ENCODE peak calls at places on chromosomes 16 and 17, in seven cellular contexts. N, V, X, E, W, H and Z are unnamed samples.

GRCh38 chr17:29291163-29291752 is 2.7 kb downstream of the NUFIP2 start:
- DNase-seq in W (no peak), X (peak; percentile 72), E (peak; percentile 74), N (no peak), H (peak; percentile 72), V (no peak), Z (no peak)

GRCh38 chr16:89922477-89922883 is 662 bp upstream of the TUBB3 start:
- DNase-seq in H (no peak), N (no peak), W (peak; percentile 98), V (no peak), E (peak; percentile 60), X (peak; percentile 95), Z (no peak)

GRCh38 chr17:75024686-75025397 is 12.4 kb downstream of the MRPL58 start:
- DNase-seq in X (no peak), N (no peak), W (no peak), H (no peak), V (no peak), E (no peak), Z (peak; percentile 30)

GRCh38 chr16:63578791-63579190 is 1542.6 kb upstream of the CDH8 start:
- DNase-seq in W (no peak), H (no peak), E (no peak), V (no peak), N (no peak), X (no peak), Z (no peak)

GRCh38 chr17:69075823-69076222 is 15.1 kb upstream of the ABCA9 start:
- DNase-seq in N (no peak), E (no peak), W (no peak), H (no peak), V (no peak), X (no peak), Z (no peak)

GRCh38 chr17:5035356-5035755 is at the start of gene SLC52A1:
- DNase-seq in X (no peak), N (no peak), W (no peak), V (no peak), E (no peak), H (no peak), Z (no peak)

GRCh38 chr17:47928415-47928814 is 13.0 kb upstream of the PNPO start:
- DNase-seq in N (no peak), H (no peak), W (no peak), E (no peak), X (no peak), V (no peak), Z (no peak)

GRCh38 chr16:25010542-25010941 is 4.6 kb downstream of the ARHGAP17 start:
- DNase-seq in X (no peak), E (no peak), H (no peak), N (no peak), V (no peak), W (no peak), Z (no peak)

GRCh38 chr17:8474826-8475225 is 39.1 kb downstream of the NDEL1 start:
- DNase-seq in N (no peak), E (no peak), X (no peak), W (no peak), V (no peak), H (no peak), Z (no peak)

GRCh38 chr17:74185786-74186185 is 17.7 kb upstream of the RPL38 start:
- DNase-seq in H (no peak), V (no peak), N (no peak), W (peak; percentile 41), X (no peak), E (no peak), Z (no peak)

GRCh38 chr17:64022631-64023063 is 2.2 kb upstream of the ICAM2 start:
- DNase-seq in H (no peak), E (no peak), N (no peak), V (peak; percentile 35), W (no peak), X (no peak), Z (no peak)

GRCh38 chr17:78005452-78006171 is 47.1 kb downstream of the TNRC6C start:
- DNase-seq in E (no peak), H (no peak), W (no peak), N (no peak), X (no peak), V (no peak), Z (no peak)

GRCh38 chr17:82250868-82251500 is 22.1 kb downstream of the SLC16A3 start:
- DNase-seq in E (no peak), N (no peak), V (no peak), W (no peak), X (no peak), H (no peak), Z (no peak)

GRCh38 chr16:81581107-81581506 is 136.5 kb downstream of the CMIP start:
- DNase-seq in W (no peak), V (no peak), E (no peak), N (no peak), H (no peak), X (no peak), Z (no peak)

GRCh38 chr17:83006515-83007455 is 72.6 kb upstream of the METRNL start:
- DNase-seq in H (no peak), V (no peak), X (no peak), W (no peak), E (no peak), N (no peak), Z (no peak)

GRCh38 chr17:63772801-63773271 is 561 bp downstream of the CCDC47 start:
- DNase-seq in H (peak; percentile 7), E (peak; percentile 30), X (peak; percentile 56), V (no peak), W (no peak), N (no peak), Z (no peak)

GRCh38 chr16:88589441-88589840 is 19.2 kb downstream of the ZC3H18 start:
- DNase-seq in H (no peak), X (no peak), V (no peak), W (no peak), N (no peak), E (no peak), Z (no peak)